ENCODE peak calls at places on chromosome 17, in four cellular contexts. U is effector memory CD4-positive, alpha-beta T cell; A is GM12864; P is PC-3. B is an unnamed sample.

GRCh38 chr17:44253021-44253420 is 14.9 kb downstream of the SLC4A1 start:
- DNase-seq in U (no peak), A (no peak), P (no peak), B (no peak)

GRCh38 chr17:58278661-58279015 is 2.1 kb downstream of the MPO start:
- DNase-seq in U (no peak), A (no peak), P (no peak), B (no peak)

GRCh38 chr17:62701706-62702085 is 74.2 kb downstream of the MRC2 start:
- DNase-seq in U (no peak), A (no peak), P (no peak), B (no peak)

GRCh38 chr17:62119373-62119772 is 54.3 kb upstream of the MED13 start:
- DNase-seq in U (no peak), A (peak; percentile 49), P (no peak), B (peak; percentile 53)

GRCh38 chr17:79624658-79625478 is 14.0 kb upstream of the RBFOX3 start:
- DNase-seq in U (no peak), A (no peak), P (no peak), B (no peak)

GRCh38 chr17:68396226-68396780 is 61.0 kb downstream of the WIPI1 start:
- DNase-seq in U (no peak), A (no peak), P (no peak), B (no peak)

GRCh38 chr17:45413498-45413923 is 19.2 kb downstream of the ARHGAP27 start:
- DNase-seq in U (no peak), A (no peak), P (no peak), B (no peak)

GRCh38 chr17:75288784-75289121 is 480 bp downstream of the SLC25A19 start:
- DNase-seq in U (peak; percentile 16), A (no peak), P (peak; percentile 68), B (no peak)

GRCh38 chr17:78391843-78392242 is 13.4 kb downstream of the PGS1 start:
- DNase-seq in U (no peak), A (no peak), P (peak; percentile 81), B (no peak)

GRCh38 chr17:61456688-61457225 is 4.5 kb downstream of the TBX4 start:
- DNase-seq in U (no peak), A (no peak), P (no peak), B (no peak)

GRCh38 chr17:74981979-74982662 is 5.3 kb upstream of the CDR2L start:
- DNase-seq in U (peak; percentile 74), A (no peak), P (peak; percentile 81), B (peak; percentile 71)

GRCh38 chr17:35795007-35795870 is at the start of gene MMP28:
- DNase-seq in U (no peak), A (no peak), P (peak; percentile 40), B (no peak)

GRCh38 chr17:34717092-34717491 is 137.7 kb downstream of the TMEM132E start:
- DNase-seq in U (no peak), A (no peak), P (no peak), B (no peak)

GRCh38 chr17:58227733-58228132 is 8.7 kb upstream of the MKS1 start:
- DNase-seq in U (no peak), A (no peak), P (no peak), B (no peak)

GRCh38 chr17:21134559-21134958 is 7.8 kb downstream of the DHRS7B start:
- DNase-seq in U (no peak), A (no peak), P (no peak), B (no peak)

GRCh38 chr17:27282054-27282501 is 11.8 kb upstream of the WSB1 start:
- DNase-seq in U (no peak), A (no peak), P (no peak), B (peak; percentile 44)

GRCh38 chr17:70773210-70773609 is 603.9 kb downstream of the KCNJ2 start:
- DNase-seq in U (no peak), A (no peak), P (no peak), B (no peak)

GRCh38 chr17:7955414-7956042 is 23.5 kb downstream of the CNTROB start:
- DNase-seq in U (no peak), A (no peak), P (no peak), B (no peak)

GRCh38 chr17:48551601-48552452 is 6.9 kb upstream of the HOXB2 start:
- DNase-seq in U (no peak), A (no peak), P (no peak), B (no peak)

GRCh38 chr17:7355053-7355452 is at the start of gene TMEM95:
- DNase-seq in U (no peak), A (no peak), P (no peak), B (no peak)

GRCh38 chr17:40915721-40916256 is 21.7 kb downstream of the KRT23 start:
- DNase-seq in U (no peak), A (no peak), P (peak; percentile 62), B (peak; percentile 48)

GRCh38 chr17:21452377-21453143 is 76.4 kb downstream of the KCNJ12 start:
- DNase-seq in U (no peak), A (no peak), P (peak; percentile 54), B (no peak)

GRCh38 chr17:80663783-80664206 is 119.2 kb downstream of the RPTOR start:
- DNase-seq in U (no peak), A (no peak), P (no peak), B (no peak)

GRCh38 chr17:77205396-77206124 is 64.8 kb downstream of the SEC14L1 start:
- DNase-seq in U (no peak), A (no peak), P (no peak), B (no peak)

GRCh38 chr17:18974407-18975149 is 22.6 kb downstream of the SLC5A10 start:
- DNase-seq in U (no peak), A (no peak), P (peak; percentile 53), B (no peak)

GRCh38 chr17:27560668-27561067 is 70.3 kb upstream of the LGALS9 start:
- DNase-seq in U (no peak), A (no peak), P (no peak), B (no peak)

GRCh38 chr17:29243792-29244191 is 2.9 kb upstream of the CRYBA1 start:
- DNase-seq in U (no peak), A (no peak), P (peak; percentile 39), B (no peak)

GRCh38 chr17:1019451-1019850 is 22.5 kb downstream of the TIMM22 start:
- DNase-seq in U (no peak), A (no peak), P (no peak), B (no peak)

GRCh38 chr17:13600475-13601316 is 1.0 kb downstream of the HS3ST3A1 start:
- DNase-seq in U (no peak), A (no peak), P (no peak), B (no peak)

GRCh38 chr17:63740464-63741181 is 976 bp downstream of the STRADA start:
- DNase-seq in U (no peak), A (no peak), P (peak; percentile 51), B (peak; percentile 6)

GRCh38 chr17:65638221-65638940 is 76.9 kb upstream of the AXIN2 start:
- DNase-seq in U (no peak), A (no peak), P (no peak), B (no peak)

GRCh38 chr17:68248199-68248825 is 469 bp downstream of the AMZ2 start:
- DNase-seq in U (no peak), A (no peak), P (peak; percentile 29), B (no peak)

GRCh38 chr17:73465851-73466250 is 154.1 kb upstream of the CDC42EP4 start:
- DNase-seq in U (no peak), A (no peak), P (no peak), B (no peak)

GRCh38 chr17:32970281-32970680 is 21.4 kb upstream of the SPACA3 start:
- DNase-seq in U (no peak), A (peak; percentile 60), P (peak; percentile 38), B (peak; percentile 72)

GRCh38 chr17:7204828-7205461 is 14.7 kb downstream of the DLG4 start:
- DNase-seq in U (peak; percentile 98), A (peak; percentile 62), P (no peak), B (peak; percentile 94)

GRCh38 chr17:76869878-76870714 is 1.9 kb downstream of the MGAT5B start:
- DNase-seq in U (no peak), A (no peak), P (no peak), B (no peak)

GRCh38 chr17:72922223-72922622 is 170.3 kb downstream of the SLC39A11 start:
- DNase-seq in U (no peak), A (no peak), P (no peak), B (no peak)

GRCh38 chr17:6713130-6713917 is at the start of gene SLC13A5:
- DNase-seq in U (no peak), A (no peak), P (no peak), B (no peak)

DNA sequence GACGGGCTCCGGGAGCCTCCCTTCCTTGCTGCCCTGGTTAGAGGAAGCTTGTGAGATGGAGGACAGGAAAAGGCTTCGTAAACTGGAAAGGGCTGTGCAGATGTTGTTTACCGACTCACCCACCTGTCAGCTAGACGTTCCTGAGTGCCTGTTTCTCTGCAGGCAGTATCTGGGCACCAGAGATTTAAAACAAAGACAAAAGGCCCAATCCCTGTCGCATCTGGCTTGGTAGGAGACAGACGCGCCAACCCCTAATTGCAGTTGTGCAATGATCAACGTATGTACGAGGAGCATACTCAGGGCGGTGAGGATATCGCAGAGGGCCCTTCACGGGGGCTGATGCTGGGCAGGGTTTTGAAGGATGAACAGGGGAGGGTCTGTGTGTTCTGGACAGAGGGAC is 77.2 kb downstream of the RAI1 start:
- DNase-seq in U (no peak), A (no peak), P (no peak), B (no peak)
- H3K4me3 ChIP-seq in U (no peak overlapping the region), A (no peak overlapping the region), P (no peak overlapping the region), B (no peak overlapping the region)

GRCh38 chr17:42288078-42288984 is at the start of gene STAT5A:
- DNase-seq in U (peak; percentile 73), A (no peak), P (no peak), B (peak; percentile 85)

GRCh38 chr17:42285346-42286050 is 2.8 kb upstream of the STAT5A start:
- DNase-seq in U (no peak), A (no peak), P (no peak), B (no peak)

GRCh38 chr17:42286411-42287295 is 1.6 kb upstream of the STAT5A start:
- DNase-seq in U (no peak), A (no peak), P (no peak), B (no peak)

GRCh38 chr17:42288985-42289862 is 926 bp downstream of the STAT5A start:
- DNase-seq in U (peak; percentile 39), A (no peak), P (no peak), B (peak; percentile 55)

DNA sequence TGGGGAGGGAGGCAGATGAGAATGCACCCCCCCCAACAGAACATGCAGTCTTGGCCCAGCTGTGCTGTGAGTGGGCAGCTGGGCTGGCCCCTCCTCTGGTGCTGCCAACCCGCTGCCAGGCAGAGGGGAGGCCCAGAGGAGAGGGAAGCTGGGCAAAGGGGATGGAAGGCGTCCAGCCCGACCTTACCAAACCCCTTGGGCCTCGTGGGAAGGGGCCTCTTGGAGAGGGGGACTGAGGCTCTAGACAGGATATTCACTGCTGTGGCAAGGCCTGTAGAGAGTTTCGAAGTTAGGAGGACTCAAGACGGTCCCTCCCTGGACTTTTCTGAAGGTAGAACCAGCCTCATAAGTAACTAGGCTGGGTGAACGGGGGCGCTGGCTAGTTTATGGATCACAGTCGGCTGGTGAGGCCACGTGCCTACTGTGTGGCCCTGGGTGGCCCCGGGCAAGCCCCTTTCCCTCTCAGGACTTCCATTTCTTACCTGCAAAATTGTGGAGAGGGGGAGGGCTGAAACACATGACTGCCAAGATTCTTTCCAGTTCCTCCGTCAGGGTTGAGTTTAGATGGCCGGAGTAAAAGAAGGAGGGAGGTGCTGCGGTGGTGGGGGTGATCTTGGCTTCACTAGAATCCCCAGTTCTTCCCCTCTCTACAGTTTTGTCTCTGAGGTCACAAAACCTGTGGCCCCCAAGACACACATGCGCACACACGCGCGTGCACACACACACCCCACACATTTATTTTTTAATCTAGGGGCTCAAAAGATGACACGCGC is 807 bp upstream of the STAT5A start:
- DNase-seq in U (peak; percentile 39), A (no peak), P (no peak), B (peak; percentile 62)
- H3K4me3 ChIP-seq in U (peak overlapping the region; percentile 61), A (peak overlapping the region; percentile 63), P (no peak overlapping the region), B (peak overlapping the region; percentile 73)

GRCh38 chr17:81925860-81926450 is 1.6 kb downstream of the MAFG start:
- DNase-seq in U (no peak), A (no peak), P (no peak), B (no peak)
- H3K4me3 ChIP-seq in U (peak overlapping the region; percentile 55), A (peak overlapping the region; percentile 61), P (peak overlapping the region; percentile 75), B (peak overlapping the region; percentile 69)

GRCh38 chr17:4945944-4946280 is 2.4 kb downstream of the PFN1 start:
- DNase-seq in U (no peak), A (no peak), P (no peak), B (no peak)
- H3K4me3 ChIP-seq in U (peak overlapping the region; percentile 99), A (peak overlapping the region; percentile 93), P (peak overlapping the region; percentile 90), B (peak overlapping the region; percentile 100)